ENCODE peak calls at places on chromosomes 13 and 19, in six cellular contexts. One of them, this sample, is unnamed.
A peak's percentile ranks its signal among the peaks of the same experiment; 100 is the strongest.

GRCh38 chr13:42028113-42028799 is 20.2 kb upstream of the DGKH start:
- DNase-seq in GM23248: no peak
- DNase-seq in mammary epithelial cell: no peak
- DNase-seq in transverse colon: peak; percentile 70
- DNase-seq in thyroid gland: no peak
- DNase-seq in neuronal stem cell: no peak
- DNase-seq in this sample: no peak

GRCh38 chr19:32201661-32202060 is 143.7 kb upstream of the ZNF507 start:
- DNase-seq in GM23248: no peak
- DNase-seq in mammary epithelial cell: no peak
- DNase-seq in transverse colon: no peak
- DNase-seq in thyroid gland: no peak
- DNase-seq in neuronal stem cell: no peak
- DNase-seq in this sample: no peak

GRCh38 chr13:75687145-75687763 is 51.1 kb downstream of the LMO7 start:
- DNase-seq in GM23248: peak; percentile 74
- DNase-seq in mammary epithelial cell: peak; percentile 53
- DNase-seq in transverse colon: no peak
- DNase-seq in thyroid gland: no peak
- DNase-seq in neuronal stem cell: no peak
- DNase-seq in this sample: no peak

GRCh38 chr19:11377756-11378155 is 3.3 kb downstream of the SWSAP1 start:
- DNase-seq in GM23248: peak; percentile 77
- DNase-seq in mammary epithelial cell: no peak
- DNase-seq in transverse colon: no peak
- DNase-seq in thyroid gland: no peak
- DNase-seq in neuronal stem cell: no peak
- DNase-seq in this sample: no peak

GRCh38 chr19:3852614-3853254 is 16.1 kb downstream of the ZFR2 start:
- DNase-seq in GM23248: peak; percentile 58
- DNase-seq in mammary epithelial cell: peak; percentile 95
- DNase-seq in transverse colon: peak; percentile 54
- DNase-seq in thyroid gland: no peak
- DNase-seq in neuronal stem cell: no peak
- DNase-seq in this sample: no peak

GRCh38 chr19:15636026-15636425 is 4.7 kb upstream of the CYP4F3 start:
- DNase-seq in GM23248: no peak
- DNase-seq in mammary epithelial cell: no peak
- DNase-seq in transverse colon: no peak
- DNase-seq in thyroid gland: no peak
- DNase-seq in neuronal stem cell: no peak
- DNase-seq in this sample: no peak

GRCh38 chr13:111047326-111047725 is 67.8 kb upstream of the ARHGEF7 start:
- DNase-seq in GM23248: no peak
- DNase-seq in mammary epithelial cell: no peak
- DNase-seq in transverse colon: no peak
- DNase-seq in thyroid gland: no peak
- DNase-seq in neuronal stem cell: no peak
- DNase-seq in this sample: no peak

GRCh38 chr13:32298695-32299094 is 16.5 kb downstream of the ZAR1L start:
- DNase-seq in GM23248: no peak
- DNase-seq in mammary epithelial cell: no peak
- DNase-seq in transverse colon: no peak
- DNase-seq in thyroid gland: no peak
- DNase-seq in neuronal stem cell: no peak
- DNase-seq in this sample: no peak

GRCh38 chr13:88800505-88800904 is 1129.3 kb downstream of the SLITRK5 start:
- DNase-seq in GM23248: no peak
- DNase-seq in mammary epithelial cell: no peak
- DNase-seq in transverse colon: no peak
- DNase-seq in thyroid gland: no peak
- DNase-seq in neuronal stem cell: no peak
- DNase-seq in this sample: no peak

GRCh38 chr13:33637978-33638743 is 179.8 kb upstream of the RFC3 start:
- DNase-seq in GM23248: peak; percentile 92
- DNase-seq in mammary epithelial cell: peak; percentile 75
- DNase-seq in transverse colon: no peak
- DNase-seq in thyroid gland: no peak
- DNase-seq in neuronal stem cell: no peak
- DNase-seq in this sample: peak; percentile 67

GRCh38 chr13:111253334-111253872 is 67.0 kb upstream of the TEX29 start:
- DNase-seq in GM23248: peak; percentile 73
- DNase-seq in mammary epithelial cell: no peak
- DNase-seq in transverse colon: no peak
- DNase-seq in thyroid gland: no peak
- DNase-seq in neuronal stem cell: no peak
- DNase-seq in this sample: no peak

GRCh38 chr13:23643828-23644419 is 73.7 kb downstream of the TNFRSF19 start:
- DNase-seq in GM23248: peak; percentile 1
- DNase-seq in mammary epithelial cell: no peak
- DNase-seq in transverse colon: no peak
- DNase-seq in thyroid gland: no peak
- DNase-seq in neuronal stem cell: no peak
- DNase-seq in this sample: no peak

GRCh38 chr13:85582890-85583289 is 216.3 kb downstream of the SLITRK6 start:
- DNase-seq in GM23248: no peak
- DNase-seq in mammary epithelial cell: peak; percentile 93
- DNase-seq in transverse colon: no peak
- DNase-seq in thyroid gland: no peak
- DNase-seq in neuronal stem cell: no peak
- DNase-seq in this sample: no peak

GRCh38 chr19:5292843-5293606 is 47.6 kb downstream of the PTPRS start:
- DNase-seq in GM23248: peak; percentile 92
- DNase-seq in mammary epithelial cell: peak; percentile 41
- DNase-seq in transverse colon: peak; percentile 46
- DNase-seq in thyroid gland: peak; percentile 70
- DNase-seq in neuronal stem cell: peak; percentile 80
- DNase-seq in this sample: peak; percentile 63

GRCh38 chr13:40152145-40152544 is 496.7 kb downstream of the COG6 start:
- DNase-seq in GM23248: peak; percentile 89
- DNase-seq in mammary epithelial cell: peak; percentile 83
- DNase-seq in transverse colon: no peak
- DNase-seq in thyroid gland: peak; percentile 27
- DNase-seq in neuronal stem cell: no peak
- DNase-seq in this sample: no peak

GRCh38 chr19:48501446-48501960 is 10.1 kb downstream of the LMTK3 start:
- DNase-seq in GM23248: no peak
- DNase-seq in mammary epithelial cell: peak; percentile 93
- DNase-seq in transverse colon: peak; percentile 78
- DNase-seq in thyroid gland: peak; percentile 81
- DNase-seq in neuronal stem cell: no peak
- DNase-seq in this sample: peak; percentile 71

GRCh38 chr13:69198706-69199105 is 908.9 kb upstream of the ATXN8OS start:
- DNase-seq in GM23248: no peak
- DNase-seq in mammary epithelial cell: no peak
- DNase-seq in transverse colon: no peak
- DNase-seq in thyroid gland: no peak
- DNase-seq in neuronal stem cell: no peak
- DNase-seq in this sample: no peak

GRCh38 chr19:13052447-13053232 is 50.0 kb downstream of the LYL1 start:
- DNase-seq in GM23248: peak; percentile 50
- DNase-seq in mammary epithelial cell: no peak
- DNase-seq in transverse colon: no peak
- DNase-seq in thyroid gland: no peak
- DNase-seq in neuronal stem cell: no peak
- DNase-seq in this sample: no peak

GRCh38 chr19:4971424-4971793 is 2.5 kb downstream of the KDM4B start:
- DNase-seq in GM23248: peak; percentile 55
- DNase-seq in mammary epithelial cell: peak; percentile 56
- DNase-seq in transverse colon: peak; percentile 65
- DNase-seq in thyroid gland: peak; percentile 83
- DNase-seq in neuronal stem cell: no peak
- DNase-seq in this sample: peak; percentile 72

GRCh38 chr19:45507864-45508680 is 793 bp downstream of the VASP start:
- DNase-seq in GM23248: peak; percentile 65
- DNase-seq in mammary epithelial cell: no peak
- DNase-seq in transverse colon: peak; percentile 79
- DNase-seq in thyroid gland: peak; percentile 66
- DNase-seq in neuronal stem cell: no peak
- DNase-seq in this sample: peak; percentile 49

GRCh38 chr13:43132228-43132627 is 108.8 kb downstream of the DNAJC15 start:
- DNase-seq in GM23248: peak; percentile 27
- DNase-seq in mammary epithelial cell: peak; percentile 66
- DNase-seq in transverse colon: peak; percentile 42
- DNase-seq in thyroid gland: peak; percentile 29
- DNase-seq in neuronal stem cell: peak; percentile 42
- DNase-seq in this sample: peak; percentile 61

GRCh38 chr13:45393941-45394570 is 24.1 kb downstream of the SLC25A30 start:
- DNase-seq in GM23248: peak; percentile 57
- DNase-seq in mammary epithelial cell: peak; percentile 45
- DNase-seq in transverse colon: peak; percentile 41
- DNase-seq in thyroid gland: peak; percentile 68
- DNase-seq in neuronal stem cell: peak; percentile 48
- DNase-seq in this sample: peak; percentile 62

GRCh38 chr13:23021921-23022320 is 158.9 kb upstream of the SGCG start:
- DNase-seq in GM23248: no peak
- DNase-seq in mammary epithelial cell: no peak
- DNase-seq in transverse colon: no peak
- DNase-seq in thyroid gland: no peak
- DNase-seq in neuronal stem cell: no peak
- DNase-seq in this sample: no peak

GRCh38 chr13:73162912-73163911 is 104.4 kb downstream of the KLF5 start:
- DNase-seq in GM23248: peak; percentile 17
- DNase-seq in mammary epithelial cell: peak; percentile 62
- DNase-seq in transverse colon: no peak
- DNase-seq in thyroid gland: no peak
- DNase-seq in neuronal stem cell: no peak
- DNase-seq in this sample: no peak

GRCh38 chr13:73168993-73169401 is 110.2 kb downstream of the KLF5 start:
- DNase-seq in GM23248: peak; percentile 13
- DNase-seq in mammary epithelial cell: peak; percentile 94
- DNase-seq in transverse colon: peak; percentile 21
- DNase-seq in thyroid gland: no peak
- DNase-seq in neuronal stem cell: no peak
- DNase-seq in this sample: no peak

GRCh38 chr13:73167046-73167820 is 108.4 kb downstream of the KLF5 start:
- DNase-seq in GM23248: peak; percentile 3
- DNase-seq in mammary epithelial cell: peak; percentile 61
- DNase-seq in transverse colon: no peak
- DNase-seq in thyroid gland: no peak
- DNase-seq in neuronal stem cell: no peak
- DNase-seq in this sample: no peak

GRCh38 chr13:73168226-73168992 is 109.6 kb downstream of the KLF5 start:
- DNase-seq in GM23248: peak; percentile 59
- DNase-seq in mammary epithelial cell: peak; percentile 79
- DNase-seq in transverse colon: no peak
- DNase-seq in thyroid gland: no peak
- DNase-seq in neuronal stem cell: no peak
- DNase-seq in this sample: no peak

DNA sequence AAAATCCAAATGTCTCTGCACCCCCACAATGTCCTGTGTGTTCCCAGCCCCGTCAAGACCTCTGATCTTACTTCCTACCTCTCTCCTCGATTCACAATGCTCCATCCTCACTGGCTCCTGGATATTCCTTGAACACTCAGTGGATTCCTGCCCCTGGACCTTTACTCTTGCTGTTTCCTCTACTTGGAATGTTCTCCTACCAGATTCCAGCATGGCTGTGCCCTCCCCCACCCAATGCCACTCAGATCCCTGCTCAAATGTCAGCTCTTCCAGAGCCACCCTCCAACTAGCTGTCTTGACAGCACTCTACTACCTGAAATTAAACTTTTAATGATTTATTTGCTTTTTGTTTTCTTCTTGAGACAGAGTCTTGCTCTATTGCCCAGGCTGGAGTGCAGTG is 107.4 kb downstream of the KLF5 start:
- DNase-seq in GM23248: no peak
- DNase-seq in mammary epithelial cell: no peak
- DNase-seq in transverse colon: no peak
- DNase-seq in thyroid gland: no peak
- DNase-seq in neuronal stem cell: no peak
- DNase-seq in this sample: no peak
- H3K4me1 ChIP-seq in GM23248: peaks cover 10% of the 10 kb centered on the region
- H3K4me1 ChIP-seq in mammary epithelial cell: peaks cover 48% of the 10 kb centered on the region
- H3K4me1 ChIP-seq in transverse colon: no peaks in the 10 kb centered on the region
- H3K4me1 ChIP-seq in thyroid gland: no peaks in the 10 kb centered on the region
- H3K4me1 ChIP-seq in neuronal stem cell: peaks cover 7% of the 10 kb centered on the region
- H3K4me1 ChIP-seq in this sample: no peaks in the 10 kb centered on the region

DNA sequence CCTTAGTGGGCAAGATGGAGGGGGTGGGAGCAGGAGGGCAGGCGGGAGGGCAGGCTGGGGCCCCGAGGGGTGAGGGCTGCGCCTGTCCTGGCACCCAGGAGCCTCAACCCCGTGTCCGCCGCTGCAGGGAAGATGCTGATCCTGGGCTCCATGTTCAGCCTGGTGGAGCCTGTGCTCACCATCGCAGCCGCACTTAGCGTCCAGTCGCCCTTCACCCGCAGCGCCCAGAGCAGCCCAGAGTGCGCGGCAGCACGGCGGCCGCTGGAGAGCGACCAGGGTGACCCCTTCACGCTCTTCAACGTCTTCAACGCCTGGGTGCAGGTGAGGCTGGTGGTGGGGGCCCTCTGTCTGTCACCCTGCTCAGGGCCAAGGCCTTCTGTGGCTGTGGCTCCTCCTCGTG is 23.5 kb downstream of the DHX34 start:
- DNase-seq in GM23248: no peak
- DNase-seq in mammary epithelial cell: no peak
- DNase-seq in transverse colon: no peak
- DNase-seq in thyroid gland: no peak
- DNase-seq in neuronal stem cell: no peak
- DNase-seq in this sample: no peak
- H3K36me3 ChIP-seq in GM23248: no peaks in the 10 kb centered on the region
- H3K36me3 ChIP-seq in mammary epithelial cell: peaks cover 32% of the 10 kb centered on the region
- H3K36me3 ChIP-seq in transverse colon: peaks cover 27% of the 10 kb centered on the region
- H3K36me3 ChIP-seq in thyroid gland: peaks cover 48% of the 10 kb centered on the region
- H3K36me3 ChIP-seq in neuronal stem cell: peaks cover 64% of the 10 kb centered on the region
- H3K36me3 ChIP-seq in this sample: peaks cover 75% of the 10 kb centered on the region

GRCh38 chr13:106311004-106311403 is 224.5 kb downstream of the EFNB2 start:
- DNase-seq in GM23248: no peak
- DNase-seq in mammary epithelial cell: no peak
- DNase-seq in transverse colon: no peak
- DNase-seq in thyroid gland: no peak
- DNase-seq in neuronal stem cell: no peak
- DNase-seq in this sample: no peak
- H3K4me1 ChIP-seq in GM23248: no peaks in the 10 kb centered on the region
- H3K4me1 ChIP-seq in mammary epithelial cell: peaks cover 4% of the 10 kb centered on the region
- H3K4me1 ChIP-seq in transverse colon: no peaks in the 10 kb centered on the region
- H3K4me1 ChIP-seq in thyroid gland: no peaks in the 10 kb centered on the region
- H3K4me1 ChIP-seq in neuronal stem cell: no peaks in the 10 kb centered on the region
- H3K4me1 ChIP-seq in this sample: no peaks in the 10 kb centered on the region

GRCh38 chr19:49988007-49988406 is 27.0 kb upstream of the SIGLEC11 start:
- DNase-seq in GM23248: no peak
- DNase-seq in mammary epithelial cell: no peak
- DNase-seq in transverse colon: no peak
- DNase-seq in thyroid gland: no peak
- DNase-seq in neuronal stem cell: no peak
- DNase-seq in this sample: no peak

GRCh38 chr19:49985926-49986325 is 25.0 kb upstream of the SIGLEC11 start:
- DNase-seq in GM23248: no peak
- DNase-seq in mammary epithelial cell: no peak
- DNase-seq in transverse colon: no peak
- DNase-seq in thyroid gland: no peak
- DNase-seq in neuronal stem cell: no peak
- DNase-seq in this sample: no peak

GRCh38 chr19:49988433-49988832 is 27.5 kb upstream of the SIGLEC11 start:
- DNase-seq in GM23248: peak; percentile 80
- DNase-seq in mammary epithelial cell: peak; percentile 35
- DNase-seq in transverse colon: no peak
- DNase-seq in thyroid gland: no peak
- DNase-seq in neuronal stem cell: no peak
- DNase-seq in this sample: no peak

GRCh38 chr19:49986354-49986753 is 25.4 kb upstream of the SIGLEC11 start:
- DNase-seq in GM23248: no peak
- DNase-seq in mammary epithelial cell: no peak
- DNase-seq in transverse colon: no peak
- DNase-seq in thyroid gland: no peak
- DNase-seq in neuronal stem cell: no peak
- DNase-seq in this sample: no peak

GRCh38 chr19:49987159-49987698 is 26.3 kb upstream of the SIGLEC11 start:
- DNase-seq in GM23248: peak; percentile 92
- DNase-seq in mammary epithelial cell: peak; percentile 88
- DNase-seq in transverse colon: peak; percentile 86
- DNase-seq in thyroid gland: peak; percentile 94
- DNase-seq in neuronal stem cell: peak; percentile 99
- DNase-seq in this sample: peak; percentile 94
- H3K36me3 ChIP-seq in GM23248: peaks cover 12% of the 10 kb centered on the region
- H3K36me3 ChIP-seq in mammary epithelial cell: no peaks in the 10 kb centered on the region
- H3K36me3 ChIP-seq in transverse colon: peaks cover 27% of the 10 kb centered on the region
- H3K36me3 ChIP-seq in thyroid gland: peaks cover 28% of the 10 kb centered on the region
- H3K36me3 ChIP-seq in neuronal stem cell: peaks cover 11% of the 10 kb centered on the region
- H3K36me3 ChIP-seq in this sample: peaks cover 63% of the 10 kb centered on the region